ENCODE peak calls at places on chromosomes 4 and X, in eight cellular contexts. M is astrocyte of the cerebellum; Q is B cell; A is MCF 10A; J is cardiac muscle cell; T is CD4-positive, alpha-beta T cell; S is GM13976; D is transverse colon. W is an unnamed sample.

GRCh38 chr4:6608758-6609414 is 31.6 kb upstream of the MRFAP1 start:
- DNase-seq in Q (no peak), T (no peak), D (no peak), A (no peak), M (no peak), J (no peak), S (no peak), W (peak)

GRCh38 chr4:47349323-47349722 is 114.2 kb downstream of the COMMD8 start:
- DNase-seq in T (no peak), D (no peak), J (no peak), S (no peak), Q (no peak), M (no peak), A (no peak), W (no peak)

GRCh38 chrX:12956704-12957541 is 18.0 kb upstream of the TMSB4X start:
- DNase-seq in Q (peak), M (no peak), T (peak), S (peak), A (peak), J (peak), D (no peak), W (peak)

GRCh38 chr4:1345905-1346780 is 865 bp upstream of the UVSSA start:
- DNase-seq in D (peak), Q (no peak), J (peak), S (peak), M (no peak), A (peak), T (peak), W (peak)

GRCh38 chr4:105246712-105247111 is 100.0 kb downstream of the TET2 start:
- DNase-seq in S (no peak), M (peak), J (peak), Q (no peak), D (no peak), T (no peak), A (no peak), W (no peak)

GRCh38 chr4:168019019-168019651 is 73.2 kb upstream of the ANXA10 start:
- DNase-seq in A (no peak), J (peak), M (no peak), S (no peak), T (no peak), D (no peak), Q (no peak), W (no peak)

GRCh38 chr4:8402640-8403039 is 37.9 kb downstream of the ACOX3 start:
- DNase-seq in A (no peak), D (no peak), Q (no peak), S (no peak), M (no peak), T (no peak), J (no peak), W (no peak)

GRCh38 chrX:119067023-119067739 is 5.6 kb upstream of the CT47C1 start:
- DNase-seq in D (peak), M (peak), Q (peak), J (peak), A (peak), S (peak), T (peak), W (peak)

GRCh38 chr4:138445098-138445497 is 202.9 kb upstream of the SLC7A11 start:
- DNase-seq in D (no peak), Q (no peak), T (no peak), A (no peak), J (no peak), S (no peak), M (no peak), W (no peak)

GRCh38 chr4:113397114-113397701 is 347.8 kb downstream of the ANK2 start:
- DNase-seq in J (peak), Q (no peak), T (no peak), A (no peak), D (no peak), M (peak), S (no peak), W (no peak)

GRCh38 chr4:24764305-24764704 is 31.1 kb upstream of the SOD3 start:
- DNase-seq in S (no peak), A (no peak), J (no peak), D (no peak), T (no peak), M (no peak), Q (no peak), W (no peak)

GRCh38 chr4:112381996-112382692 is 85.0 kb downstream of the ALPK1 start:
- DNase-seq in A (no peak), S (no peak), D (no peak), Q (no peak), J (no peak), M (no peak), T (no peak), W (no peak)

GRCh38 chrX:29903365-29903764 is 312.0 kb upstream of the MAGEB2 start:
- DNase-seq in S (no peak), J (peak), A (peak), M (peak), Q (no peak), D (no peak), T (no peak), W (no peak)

GRCh38 chrX:140439455-140439854 is 65.4 kb downstream of the SOX3 start:
- DNase-seq in T (no peak), D (no peak), Q (no peak), A (peak), M (no peak), S (no peak), J (no peak), W (peak)

GRCh38 chr4:100736651-100737450 is 219.0 kb upstream of the EMCN start:
- DNase-seq in S (no peak), D (no peak), M (peak), A (peak), T (no peak), Q (no peak), J (peak), W (no peak)

GRCh38 chr4:26860922-26861433 is 337 bp downstream of the STIM2 start:
- DNase-seq in Q (peak), J (peak), A (peak), M (no peak), S (peak), T (peak), D (peak), W (peak)

GRCh38 chr4:77185681-77186080 is 28.7 kb downstream of the CCNG2 start:
- DNase-seq in J (no peak), M (no peak), T (no peak), Q (no peak), S (no peak), A (no peak), D (no peak), W (no peak)

GRCh38 chr4:163556169-163556568 is 61.7 kb downstream of the TMA16 start:
- DNase-seq in J (no peak), S (no peak), D (no peak), A (peak), T (no peak), Q (no peak), M (no peak), W (no peak)

GRCh38 chr4:36349904-36350554 is 68.6 kb downstream of the DTHD1 start:
- DNase-seq in S (no peak), Q (no peak), D (no peak), M (no peak), J (no peak), T (no peak), A (no peak), W (no peak)

GRCh38 chrX:110965409-110965808 is 130.6 kb upstream of the PAK3 start:
- DNase-seq in S (no peak), J (no peak), M (no peak), Q (no peak), D (no peak), T (no peak), A (peak), W (no peak)

DNA sequence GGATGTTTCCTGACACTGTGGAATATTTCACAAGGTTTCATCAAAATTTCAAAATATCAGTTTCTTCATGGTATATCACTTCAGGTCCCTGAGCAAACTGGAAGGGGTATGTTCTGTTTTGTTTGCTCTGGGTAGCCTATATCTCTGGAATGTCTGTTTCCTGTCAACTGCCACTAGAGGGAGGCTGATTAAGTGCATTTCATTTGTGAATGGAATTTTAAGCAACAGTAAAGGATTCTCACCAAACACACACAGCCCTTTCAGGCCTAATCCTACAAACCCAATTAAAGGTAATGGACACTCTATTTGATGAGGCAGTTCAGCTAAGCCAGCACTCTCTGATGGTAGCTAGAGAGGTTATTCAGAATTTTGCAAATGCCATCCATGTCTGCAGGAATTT is 307.1 kb downstream of the TEX13A start:
- DNase-seq in S (no peak), T (no peak), J (peak), A (peak), Q (no peak), M (no peak), D (no peak), W (no peak)
- TF ChIP-seq CTCF in S (no peak), T (peak), J (peak), A (peak), Q (no peak), M (peak), D (peak), W (peak)

GRCh38 chr4:161254375-161254774 is 909.4 kb downstream of the FSTL5 start:
- DNase-seq in D (no peak), S (no peak), M (no peak), T (no peak), Q (no peak), A (peak), J (no peak), W (no peak)
- TF ChIP-seq CTCF in D (no peak), S (no peak), M (no peak), T (no peak), Q (no peak), A (no peak), J (no peak), W (no peak)

GRCh38 chr4:87219648-87220093 is 747 bp downstream of the KLHL8 start:
- DNase-seq in S (peak), T (peak), Q (peak), D (peak), M (no peak), A (peak), J (peak), W (peak)
- TF ChIP-seq CTCF in S (peak), T (no peak), Q (peak), D (peak), M (peak), A (peak), J (peak), W (peak)

DNA sequence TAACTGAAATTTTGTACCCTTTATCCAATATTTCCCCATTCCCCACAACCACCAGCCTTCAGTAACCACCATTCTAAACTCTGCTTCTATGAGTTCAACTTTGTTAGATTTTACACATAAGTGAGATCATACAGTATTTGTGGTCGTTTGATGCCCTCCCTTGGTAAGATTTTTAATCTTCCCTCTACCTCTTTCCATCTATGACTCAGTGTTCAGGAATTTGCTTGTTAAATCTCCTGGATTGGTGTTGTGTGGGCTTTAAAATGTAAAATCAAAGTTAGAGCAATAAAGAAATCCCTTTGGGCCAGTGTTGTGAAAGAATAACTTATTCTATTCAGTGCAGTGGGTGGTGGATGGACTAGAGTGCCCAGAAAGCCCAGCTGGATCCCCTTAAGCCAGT is 37.4 kb downstream of the SLC16A2 start:
- DNase-seq in D (no peak), Q (no peak), M (peak), A (peak), S (no peak), J (peak), T (no peak), W (no peak)
- TF ChIP-seq CTCF in D (no peak), Q (no peak), M (no peak), A (peak), S (no peak), J (no peak), T (no peak), W (no peak)

DNA sequence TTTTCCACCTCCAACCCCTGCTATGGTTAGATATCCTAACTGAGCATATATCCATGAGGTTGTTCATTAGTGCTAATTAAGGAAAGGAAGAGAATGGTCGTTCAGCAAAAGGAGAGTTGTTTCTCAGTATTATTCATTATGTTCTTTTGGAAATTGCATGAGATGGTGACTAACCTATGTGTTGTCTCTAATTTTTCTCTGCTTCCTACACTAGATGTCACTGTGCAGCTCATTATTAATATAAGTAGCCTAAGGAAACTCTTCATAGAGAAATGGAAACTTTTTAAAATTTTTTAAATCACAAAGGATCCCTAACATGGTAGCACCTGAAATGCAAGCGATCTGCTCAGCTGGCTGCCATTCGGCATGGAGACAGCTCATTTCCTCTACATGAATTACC is 67.7 kb upstream of the FAM9A start:
- DNase-seq in T (no peak), M (no peak), S (no peak), J (peak), Q (no peak), D (no peak), A (peak), W (no peak)
- TF ChIP-seq CTCF in T (no peak), M (peak), S (no peak), J (peak), Q (no peak), D (no peak), A (no peak), W (no peak)

DNA sequence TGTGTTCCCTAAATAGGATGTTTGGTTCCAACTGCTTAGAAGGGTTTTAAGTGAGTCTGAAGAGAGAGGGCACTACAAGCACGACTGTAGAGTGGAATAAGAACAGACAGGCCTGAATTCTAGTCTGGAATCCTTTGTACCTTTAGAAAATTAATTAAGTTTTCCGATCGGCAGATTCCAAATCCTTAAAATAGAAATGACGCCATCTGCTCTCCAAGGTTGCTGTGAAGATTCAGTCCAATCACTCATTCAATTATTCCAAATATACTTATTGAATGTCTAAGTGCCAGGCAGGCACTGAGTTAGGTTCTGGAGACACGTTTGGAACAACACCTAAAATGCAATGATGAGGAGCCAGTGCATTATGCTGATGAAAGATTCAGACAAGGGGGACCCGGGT is 3.8 kb downstream of the HS3ST1 start:
- DNase-seq in D (no peak), S (no peak), Q (peak), M (no peak), A (no peak), T (no peak), J (no peak), W (no peak)
- TF ChIP-seq CTCF in D (no peak), S (no peak), Q (no peak), M (no peak), A (no peak), T (no peak), J (no peak), W (no peak)

DNA sequence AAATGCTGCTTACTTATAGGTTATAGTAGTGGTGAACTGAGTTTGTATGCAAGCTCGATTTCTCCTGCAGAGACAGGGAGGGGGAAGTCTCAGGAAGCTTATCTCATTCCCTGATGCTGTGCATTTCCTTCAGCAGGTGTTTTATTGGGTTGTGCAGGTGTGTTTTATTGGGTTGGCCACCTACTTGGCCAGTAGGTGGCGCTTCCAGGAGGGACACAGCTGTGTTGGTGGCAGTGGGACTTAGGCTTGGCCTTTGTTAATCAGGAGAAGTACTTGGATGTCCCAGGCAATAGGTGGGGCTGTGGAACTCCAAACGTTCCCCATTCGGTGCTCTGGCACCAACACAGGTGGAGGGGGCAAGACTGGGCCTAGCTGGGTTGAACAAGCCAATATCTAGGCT is 196.0 kb upstream of the DCAF8L1 start:
- DNase-seq in D (peak), M (no peak), T (no peak), Q (no peak), A (peak), S (peak), J (no peak), W (no peak)
- TF ChIP-seq CTCF in D (no peak), M (peak), T (no peak), Q (no peak), A (peak), S (peak), J (peak), W (no peak)

DNA sequence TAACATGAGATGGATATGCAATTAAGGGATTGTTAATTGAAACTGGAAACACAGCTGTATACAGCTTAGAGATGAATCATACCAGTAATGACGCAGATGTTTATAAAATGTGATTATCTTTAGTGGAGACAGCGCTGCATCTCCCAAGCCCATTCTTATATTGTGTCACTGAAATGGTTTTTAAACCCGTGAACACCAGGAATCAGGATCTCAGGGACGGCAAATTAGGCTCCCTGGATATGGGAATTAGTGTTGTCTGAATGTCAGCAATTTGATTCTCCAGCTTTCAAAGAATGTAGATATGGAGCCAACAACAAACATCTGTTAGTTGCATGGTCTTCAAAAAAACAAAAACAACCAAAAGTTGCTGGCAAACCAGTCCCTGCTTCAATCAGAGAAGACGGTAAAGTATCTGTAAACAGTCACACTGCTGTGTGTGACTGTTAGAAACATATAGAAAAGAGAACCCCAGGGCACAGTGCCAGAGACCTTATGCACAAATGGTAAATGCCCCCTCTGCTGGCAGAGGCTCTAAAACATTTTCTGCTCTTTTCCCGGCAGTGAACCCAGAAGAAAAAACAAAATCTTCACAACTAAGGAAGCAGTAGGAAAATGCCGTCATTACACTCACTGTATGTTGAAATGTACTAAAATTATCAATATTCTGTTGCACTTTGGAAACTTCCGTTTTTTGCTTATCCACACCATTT is 351.9 kb upstream of the FTHL17 start:
- DNase-seq in A (peak), M (no peak), S (no peak), Q (no peak), T (no peak), J (peak), D (peak), W (peak)
- TF ChIP-seq CTCF in A (peak), M (peak), S (no peak), Q (no peak), T (no peak), J (peak), D (no peak), W (no peak)

DNA sequence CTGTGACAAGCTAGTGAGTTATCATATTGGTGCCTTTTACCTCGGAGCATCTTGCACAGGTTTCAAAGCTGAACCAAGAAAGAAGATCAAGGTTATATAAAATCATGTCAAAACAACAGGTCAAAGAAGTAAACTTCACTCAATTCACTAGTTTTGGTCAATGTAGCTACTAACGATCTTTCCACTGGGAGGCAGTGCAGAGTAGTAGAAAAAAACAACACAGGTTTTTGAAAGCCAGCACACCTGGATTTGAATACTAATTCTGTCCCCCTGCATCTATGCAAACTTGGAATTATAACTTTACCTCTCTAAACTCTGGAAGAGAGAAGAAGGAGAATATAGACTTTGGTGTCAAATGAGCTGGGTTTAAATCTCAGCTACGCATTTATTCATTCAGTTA is 266.1 kb downstream of the GRIA3 start:
- DNase-seq in M (no peak), D (no peak), J (peak), T (no peak), Q (no peak), S (no peak), A (peak), W (peak)
- TF ChIP-seq CTCF in M (peak), D (no peak), J (peak), T (no peak), Q (no peak), S (peak), A (peak), W (no peak)